ENCODE peak calls at places on chromosomes 7 and 10, in nine cellular contexts. Z is CD8-positive, alpha-beta T cell; F is aorta; S is ovary; V is neuronal stem cell; N is mammary epithelial cell; P is IMR-90; T is fibroblast of lung; M is mesenchymal stem cell. A is an unnamed sample. For H3K4me1 and H3K9me3, the result is how much of the 10 kb centered on the place peaks cover.

GRCh38 chr7:85104432-85105205 is 82.2 kb downstream of the SEMA3D start:
- DNase-seq in Z (no peak), V (no peak), F (no peak), T (peak), N (peak), M (peak), S (no peak), P (peak), A (no peak)

GRCh38 chr7:83520706-83521105 is 128.2 kb downstream of the SEMA3E start:
- DNase-seq in T (no peak), M (no peak), V (no peak), N (no peak), F (no peak), Z (no peak), S (no peak), P (no peak), A (no peak)

GRCh38 chr10:121974019-121974534 is 940 bp downstream of the NSMCE4A start:
- DNase-seq in P (no peak), F (no peak), T (no peak), N (no peak), S (no peak), Z (no peak), V (peak), M (no peak), A (no peak)

GRCh38 chr7:3095046-3095445 is 51.4 kb upstream of the CARD11 start:
- DNase-seq in F (no peak), N (no peak), P (no peak), S (no peak), M (no peak), V (no peak), Z (peak), T (no peak), A (no peak)

GRCh38 chr10:28343252-28343651 is 40.4 kb upstream of the MPP7 start:
- DNase-seq in F (no peak), P (no peak), T (no peak), Z (no peak), V (no peak), N (no peak), S (no peak), M (no peak), A (no peak)

GRCh38 chr10:97411411-97411810 is 10.3 kb upstream of the RRP12 start:
- DNase-seq in F (no peak), T (no peak), Z (no peak), M (no peak), P (peak), N (no peak), V (no peak), S (no peak), A (no peak)

GRCh38 chr7:76343294-76343930 is 15.4 kb downstream of the YWHAG start:
- DNase-seq in P (peak), T (no peak), S (no peak), N (peak), V (no peak), F (no peak), M (no peak), Z (no peak), A (no peak)

GRCh38 chr7:121755818-121756501 is 117.0 kb upstream of the PTPRZ1 start:
- DNase-seq in F (no peak), N (no peak), P (no peak), M (no peak), S (no peak), V (peak), Z (no peak), T (no peak), A (no peak)

GRCh38 chr10:111275091-111275490 is 198.3 kb downstream of the ADRA2A start:
- DNase-seq in V (no peak), S (no peak), M (no peak), Z (no peak), T (no peak), N (no peak), P (no peak), F (no peak), A (no peak)

GRCh38 chr7:116525298-116525912 is 569 bp downstream of the CAV1 start:
- DNase-seq in F (peak), V (no peak), P (no peak), T (no peak), M (peak), Z (no peak), N (peak), S (peak), A (no peak)

GRCh38 chr10:124903119-124903518 is 38.8 kb upstream of the ZRANB1 start:
- DNase-seq in T (no peak), S (no peak), M (no peak), F (no peak), N (no peak), Z (no peak), P (no peak), V (no peak), A (no peak)

GRCh38 chr7:51024867-51025266 is 242.2 kb upstream of the GRB10 start:
- DNase-seq in F (peak), V (no peak), P (no peak), M (no peak), Z (no peak), N (no peak), T (no peak), S (no peak), A (no peak)

GRCh38 chr10:12018438-12019342 is 23.9 kb downstream of the UPF2 start:
- DNase-seq in N (no peak), M (peak), T (peak), S (no peak), Z (no peak), V (no peak), P (peak), F (no peak), A (no peak)

GRCh38 chr10:59892697-59893096 is 13.7 kb downstream of the CCDC6 start:
- DNase-seq in V (no peak), N (no peak), P (no peak), M (no peak), Z (no peak), T (no peak), S (no peak), F (no peak), A (no peak)
- H3K4me1 ChIP-seq in V (under half), N (under half), P (under half), M (under half), Z (under half), T (under half), S (under half), F (under half), A (under half)

GRCh38 chr10:37535459-37536246 is 321.8 kb downstream of the ZNF248 start:
- DNase-seq in F (no peak), S (no peak), Z (no peak), M (no peak), P (no peak), V (no peak), N (peak), T (no peak), A (peak)
- H3K9me3 ChIP-seq in F (under half), S (under half), Z (under half), M (under half), P (under half), V (under half), N (under half), T (under half), A (under half)

DNA sequence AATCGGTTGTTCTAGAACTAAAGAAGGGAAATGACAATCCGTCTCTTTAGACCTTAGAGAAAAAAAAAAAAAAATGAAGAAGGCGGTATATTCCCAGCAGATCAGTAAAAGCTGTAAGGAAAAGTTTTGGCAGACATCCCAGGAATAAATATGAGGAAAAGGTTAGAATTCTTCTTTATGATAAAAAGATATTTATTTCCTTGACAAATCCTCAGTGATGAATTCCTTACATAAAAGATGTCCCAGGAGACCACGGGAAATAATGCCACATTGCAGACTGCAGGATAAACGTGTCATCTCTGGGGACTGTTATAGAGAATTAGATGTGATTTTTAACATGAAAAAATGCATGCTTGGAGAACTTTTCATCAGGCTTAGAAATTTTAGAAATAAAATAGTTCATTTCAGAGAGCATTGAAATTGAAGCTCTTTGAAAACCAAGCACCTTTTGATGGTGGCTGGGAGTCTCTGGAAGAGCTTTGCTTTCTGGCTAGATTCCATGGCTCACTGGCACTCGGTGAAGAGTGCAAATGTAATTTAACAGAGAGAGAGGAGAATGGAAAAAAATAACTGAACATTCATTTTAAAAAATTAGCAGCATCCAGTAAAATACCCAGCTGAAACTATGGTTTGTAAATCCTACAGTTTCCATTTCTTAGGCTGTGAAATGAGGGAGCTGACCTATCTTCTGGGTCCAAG is 98.2 kb downstream of the PRPF18 start:
- DNase-seq in Z (no peak), T (peak), M (no peak), N (no peak), F (no peak), P (no peak), S (no peak), V (no peak), A (no peak)
- H3K27ac ChIP-seq in Z (no peak), T (peak), M (no peak), N (peak), F (no peak), P (peak), S (no peak), V (no peak), A (no peak)

GRCh38 chr10:75013007-75013406 is 98.4 kb upstream of the SAMD8 start:
- DNase-seq in N (no peak), V (no peak), Z (no peak), F (no peak), P (no peak), M (no peak), S (no peak), T (no peak), A (no peak)

GRCh38 chr10:75015440-75015839 is 96.0 kb upstream of the SAMD8 start:
- DNase-seq in P (no peak), N (no peak), S (no peak), F (no peak), V (no peak), M (no peak), Z (no peak), T (no peak), A (no peak)

GRCh38 chr10:75016290-75016689 is 95.2 kb upstream of the SAMD8 start:
- DNase-seq in F (no peak), T (no peak), S (no peak), M (no peak), V (no peak), N (no peak), Z (no peak), P (no peak), A (no peak)

GRCh38 chr10:75013522-75013921 is 97.9 kb upstream of the SAMD8 start:
- DNase-seq in V (no peak), P (no peak), M (no peak), T (no peak), Z (no peak), S (no peak), N (no peak), F (no peak), A (no peak)

GRCh38 chr10:75014516-75015230 is 96.8 kb upstream of the SAMD8 start:
- DNase-seq in N (no peak), S (no peak), M (no peak), F (no peak), Z (peak), P (no peak), T (no peak), V (no peak), A (no peak)
- H3K4me1 ChIP-seq in N (under half), S (under half), M (under half), F (under half), Z (under half), P (under half), T (under half), V (under half), A (under half)

DNA sequence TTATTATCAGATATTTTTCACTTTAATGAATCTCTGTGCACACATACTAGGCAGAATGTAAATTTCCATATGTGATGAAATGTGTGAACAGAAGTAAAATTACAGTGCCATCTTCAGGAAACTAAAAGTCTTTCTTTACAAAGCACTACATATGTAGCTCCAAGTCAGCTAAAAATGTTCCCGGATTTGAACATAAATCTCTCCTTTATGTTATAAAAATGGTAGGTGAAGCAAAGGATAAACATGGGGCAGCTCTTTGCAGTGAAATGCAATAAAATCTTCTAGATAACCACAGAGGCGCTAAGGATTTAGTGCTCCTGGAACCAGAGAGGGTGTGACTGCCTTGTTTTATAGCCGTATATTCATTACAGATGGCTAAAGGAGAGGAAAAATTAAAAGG is 104.9 kb upstream of the C7orf33 start:
- DNase-seq in P (no peak), V (no peak), N (no peak), F (no peak), M (peak), T (no peak), S (no peak), Z (no peak), A (no peak)
- H3K9me3 ChIP-seq in P (under half), V (under half), N (under half), F (under half), M (under half), T (under half), S (under half), Z (under half), A (under half)

DNA sequence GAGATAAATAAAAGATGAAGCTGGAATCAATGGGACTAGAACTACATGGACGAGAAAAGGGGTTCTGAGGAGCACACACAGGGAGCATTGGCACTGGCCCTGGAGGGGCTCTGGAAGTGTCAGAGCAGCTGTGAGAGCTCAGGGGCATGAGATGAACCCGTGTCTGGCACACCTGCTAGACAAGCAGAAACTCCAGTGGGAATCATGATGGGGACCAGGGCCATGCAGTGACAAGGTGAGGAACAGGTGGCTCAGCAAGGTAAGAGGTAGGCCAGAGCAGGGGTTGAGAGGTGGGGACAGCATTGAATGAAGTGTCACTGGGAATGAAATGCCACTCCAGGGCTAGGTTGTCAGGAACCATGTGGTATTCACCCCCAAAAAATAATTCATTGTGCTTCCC is 588.5 kb downstream of the GRID1 start:
- DNase-seq in N (no peak), P (no peak), F (no peak), M (no peak), Z (no peak), S (no peak), T (no peak), V (no peak), A (no peak)
- H3K27ac ChIP-seq in N (no peak), P (no peak), F (no peak), M (no peak), Z (no peak), S (no peak), T (no peak), V (no peak), A (no peak)

GRCh38 chr7:8125680-8126444 is 136.1 kb downstream of the ICA1 start:
- DNase-seq in S (no peak), T (no peak), V (no peak), F (no peak), M (no peak), Z (peak), P (no peak), N (peak), A (no peak)
- H3K4me1 ChIP-seq in S (under half), T (under half), V (under half), F (under half), M (under half), Z (half or more), P (under half), N (under half), A (under half)

DNA sequence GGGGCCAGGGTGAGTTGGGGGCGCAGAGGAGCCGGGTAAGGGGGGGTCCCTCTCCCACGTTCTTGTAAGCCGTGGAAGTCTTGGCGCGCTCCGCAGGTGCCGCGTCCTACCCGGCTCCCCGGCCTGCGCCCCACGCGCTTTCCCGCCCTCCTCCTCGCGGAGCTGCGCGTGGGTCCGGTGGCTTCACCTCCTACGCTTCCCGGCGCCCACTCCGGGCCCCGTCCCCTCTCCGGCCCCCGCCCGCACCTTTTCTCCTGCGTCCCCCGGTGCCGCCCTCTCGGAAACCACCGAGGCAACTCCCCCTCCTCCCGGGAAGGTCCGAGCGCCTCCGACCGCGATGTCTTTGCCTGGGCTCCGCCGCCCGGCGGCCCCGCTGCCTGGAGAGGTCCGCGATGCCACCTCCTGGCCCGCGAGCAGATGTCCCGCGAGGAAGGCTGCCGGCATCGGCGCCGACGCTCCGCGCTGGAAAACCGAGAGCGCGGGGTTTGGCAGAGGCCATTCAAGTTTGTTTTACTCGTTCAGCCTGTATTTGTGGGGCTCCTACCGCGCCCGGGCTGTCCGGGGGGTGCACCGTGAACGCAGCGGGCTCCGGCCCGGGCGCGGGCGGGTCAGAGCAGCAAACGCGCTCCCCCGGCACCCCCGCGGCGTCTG is 2.4 kb upstream of the NKX6-2 start:
- DNase-seq in Z (no peak), S (no peak), P (peak), M (peak), N (no peak), T (peak), V (no peak), F (no peak), A (no peak)
- H3K9me3 ChIP-seq in Z (under half), S (under half), P (under half), M (under half), N (under half), T (under half), V (under half), F (under half), A (under half)

GRCh38 chr7:140453273-140453672 is 26.0 kb downstream of the MKRN1 start:
- DNase-seq in V (no peak), M (no peak), F (no peak), S (no peak), Z (no peak), T (no peak), P (no peak), N (no peak), A (no peak)

GRCh38 chr7:140454657-140455015 is 24.7 kb downstream of the MKRN1 start:
- DNase-seq in S (no peak), M (no peak), P (no peak), F (no peak), T (no peak), N (no peak), V (no peak), Z (no peak), A (no peak)

GRCh38 chr7:140458191-140458590 is 21.1 kb downstream of the MKRN1 start:
- DNase-seq in P (no peak), M (no peak), N (no peak), F (no peak), V (no peak), S (no peak), T (no peak), Z (no peak), A (no peak)

GRCh38 chr7:140455743-140456142 is 23.6 kb downstream of the MKRN1 start:
- DNase-seq in N (no peak), F (no peak), Z (no peak), P (no peak), S (no peak), T (no peak), V (no peak), M (no peak), A (peak)

GRCh38 chr7:140456627-140457051 is 22.7 kb downstream of the MKRN1 start:
- DNase-seq in T (no peak), P (no peak), V (no peak), S (no peak), N (no peak), F (peak), M (no peak), Z (no peak), A (no peak)
- H3K27ac ChIP-seq in T (no peak), P (no peak), V (no peak), S (no peak), N (no peak), F (no peak), M (no peak), Z (no peak), A (no peak)

A was measured in iPS DF 6.9.